ENCODE peak calls at places on chromosome X, in five cellular contexts. G is SW480, Y is brain microvascular endothelial cell, Q is fibroblast of mammary gland, S is mucosa of descending colon. X is an unnamed sample.

GRCh38 chrX:8084023-8084422 is 87.0 kb downstream of the VCX2 start:
- DNase-seq in G (no peak), Y (peak; percentile 52), Q (peak; percentile 58), S (no peak), X (no peak)

GRCh38 chrX:116289592-116289991 is 119.0 kb downstream of the AGTR2 start:
- DNase-seq in G (no peak), Y (no peak), Q (no peak), S (no peak), X (no peak)

GRCh38 chrX:18828832-18829404 is 121.5 kb downstream of the PPEF1 start:
- DNase-seq in G (peak; percentile 3), Y (peak; percentile 16), Q (peak; percentile 29), S (no peak), X (peak; percentile 5)

GRCh38 chrX:83535417-83536244 is 27.5 kb downstream of the POU3F4 start:
- DNase-seq in G (no peak), Y (no peak), Q (no peak), S (peak; percentile 1), X (peak; percentile 7)

GRCh38 chrX:78754917-78755316 is 7.4 kb downstream of the LPAR4 start:
- DNase-seq in G (no peak), Y (no peak), Q (no peak), S (no peak), X (no peak)

GRCh38 chrX:38220936-38221386 is 290 bp upstream of the SRPX start:
- DNase-seq in G (no peak), Y (no peak), Q (peak; percentile 65), S (no peak), X (no peak)

GRCh38 chrX:25178555-25178954 is 162.8 kb upstream of the ARX start:
- DNase-seq in G (no peak), Y (no peak), Q (no peak), S (no peak), X (no peak)

GRCh38 chrX:147884958-147885357 is 26.8 kb upstream of the FMR1 start:
- DNase-seq in G (peak; percentile 4), Y (no peak), Q (peak; percentile 33), S (no peak), X (peak; percentile 16)

GRCh38 chrX:130801901-130802300 is 101.1 kb downstream of the ENOX2 start:
- DNase-seq in G (no peak), Y (no peak), Q (peak; percentile 3), S (no peak), X (no peak)

GRCh38 chrX:95325185-95325584 is 1359.5 kb upstream of the DIAPH2 start:
- DNase-seq in G (no peak), Y (no peak), Q (no peak), S (no peak), X (no peak)

GRCh38 chrX:140762061-140762460 is 52.5 kb downstream of the LINC00632 start:
- DNase-seq in G (peak; percentile 42), Y (peak; percentile 69), Q (peak; percentile 76), S (peak; percentile 28), X (peak; percentile 49)

GRCh38 chrX:14922437-14922836 is 49.2 kb downstream of the MOSPD2 start:
- DNase-seq in G (no peak), Y (peak; percentile 88), Q (peak; percentile 77), S (no peak), X (peak; percentile 62)

GRCh38 chrX:14496674-14497073 is 32.7 kb upstream of the GLRA2 start:
- DNase-seq in G (no peak), Y (peak; percentile 2), Q (no peak), S (no peak), X (no peak)

GRCh38 chrX:132737743-132738142 is 220.7 kb downstream of the HS6ST2 start:
- DNase-seq in G (no peak), Y (no peak), Q (peak; percentile 3), S (no peak), X (peak; percentile 37)

GRCh38 chrX:132743086-132743485 is 215.3 kb downstream of the HS6ST2 start:
- DNase-seq in G (no peak), Y (no peak), Q (no peak), S (no peak), X (no peak)

GRCh38 chrX:21799767-21800166 is 39.6 kb upstream of the MBTPS2 start:
- DNase-seq in G (no peak), Y (no peak), Q (no peak), S (no peak), X (no peak)

GRCh38 chrX:56248492-56248891 is 16.3 kb downstream of the KLF8 start:
- DNase-seq in G (peak; percentile 48), Y (peak; percentile 23), Q (peak; percentile 54), S (peak; percentile 54), X (peak; percentile 42)

GRCh38 chrX:100593142-100593541 is 8.4 kb downstream of the TNMD start:
- DNase-seq in G (no peak), Y (no peak), Q (no peak), S (peak; percentile 10), X (no peak)

GRCh38 chrX:149512225-149512885 is 7.2 kb upstream of the IDS start:
- DNase-seq in G (peak; percentile 49), Y (peak; percentile 40), Q (peak; percentile 44), S (peak; percentile 72), X (peak; percentile 23)

GRCh38 chrX:31099536-31100090 is 27.8 kb upstream of the FTHL17 start:
- DNase-seq in G (no peak), Y (no peak), Q (no peak), S (no peak), X (no peak)

GRCh38 chrX:2577844-2578444 is 77.2 kb upstream of the DHRSX start:
- DNase-seq in G (no peak), Y (peak; percentile 56), Q (no peak), S (no peak), X (peak; percentile 31)

GRCh38 chrX:110139172-110139571 is 136.3 kb downstream of the TMEM164 start:
- DNase-seq in G (no peak), Y (no peak), Q (no peak), S (no peak), X (no peak)

GRCh38 chrX:103423955-103424640 is 47.8 kb downstream of the BEX3 start:
- DNase-seq in G (no peak), Y (no peak), Q (no peak), S (no peak), X (no peak)

GRCh38 chrX:46125139-46125538 is 420.1 kb downstream of the ZNF674 start:
- DNase-seq in G (no peak), Y (no peak), Q (peak; percentile 27), S (no peak), X (peak; percentile 5)

GRCh38 chrX:7083021-7083420 is 64.5 kb upstream of the STS start:
- DNase-seq in G (no peak), Y (no peak), Q (no peak), S (no peak), X (no peak)

GRCh38 chrX:11567528-11568220 is 98.0 kb downstream of the ARHGAP6 start:
- DNase-seq in G (no peak), Y (no peak), Q (no peak), S (no peak), X (no peak)

GRCh38 chrX:119481218-119481875 is 13.1 kb downstream of the SLC25A5 start:
- DNase-seq in G (no peak), Y (no peak), Q (no peak), S (no peak), X (no peak)